ENCODE peak calls at places on chromosomes 1 and 21, in five cellular contexts. H is stimulated activated CD4-positive, alpha-beta T cell treated with anti-CD3 and anti-CD28 coated beads, TNF-alpha, amount 100 ng/mL, for 1 hour; Y is Panc1; Q is pancreas; F is iris pigment epithelial cell. Z is an unnamed sample.

GRCh38 chr21:38756746-38757145 is 49.0 kb upstream of the ETS2 start:
- DNase-seq in H (no peak), Y (no peak), Q (no peak), F (peak; percentile 91), Z (no peak)

GRCh38 chr1:68045511-68046180 is 4.8 kb downstream of the DIRAS3 start:
- DNase-seq in H (no peak), Y (no peak), Q (no peak), F (no peak), Z (no peak)

GRCh38 chr1:2554621-2555387 is 1.4 kb upstream of the TNFRSF14 start:
- DNase-seq in H (no peak), Y (no peak), Q (peak; percentile 68), F (no peak), Z (no peak)

GRCh38 chr1:54069792-54070548 is 16.6 kb downstream of the TCEANC2 start:
- DNase-seq in H (no peak), Y (no peak), Q (no peak), F (peak; percentile 55), Z (no peak)

GRCh38 chr1:191327868-191328267 is 830.4 kb upstream of the RGS18 start:
- DNase-seq in H (no peak), Y (no peak), Q (no peak), F (no peak), Z (no peak)

GRCh38 chr1:31815752-31816484 is at the start of gene SPOCD1:
- DNase-seq in H (peak; percentile 69), Y (no peak), Q (peak; percentile 81), F (peak; percentile 82), Z (no peak)

GRCh38 chr1:10825592-10825991 is 29.1 kb upstream of the CASZ1 start:
- DNase-seq in H (no peak), Y (no peak), Q (no peak), F (no peak), Z (no peak)

GRCh38 chr1:117794073-117794472 is 135.3 kb downstream of the GDAP2 start:
- DNase-seq in H (no peak), Y (no peak), Q (no peak), F (no peak), Z (no peak)

GRCh38 chr1:230332429-230333088 is 93.6 kb downstream of the PGBD5 start:
- DNase-seq in H (no peak), Y (no peak), Q (no peak), F (no peak), Z (no peak)

GRCh38 chr21:37849703-37850102 is 66.6 kb downstream of the KCNJ6 start:
- DNase-seq in H (no peak), Y (no peak), Q (no peak), F (peak; percentile 77), Z (peak; percentile 7)

GRCh38 chr1:28864695-28865094 is 49.7 kb upstream of the EPB41 start:
- DNase-seq in H (no peak), Y (no peak), Q (no peak), F (no peak), Z (no peak)

GRCh38 chr1:214966366-214966765 is 116.2 kb upstream of the KCNK2 start:
- DNase-seq in H (no peak), Y (no peak), Q (no peak), F (peak; percentile 48), Z (no peak)

GRCh38 chr1:111503585-111504060 is at the start of the genes ADORA3 and TMIGD3:
- DNase-seq in H (no peak), Y (no peak), Q (no peak), F (no peak), Z (no peak)

GRCh38 chr1:162292422-162292849 is 84.2 kb downstream of the SPATA46 start:
- DNase-seq in H (no peak), Y (no peak), Q (no peak), F (peak; percentile 65), Z (no peak)

GRCh38 chr1:8412183-8412831 is 94.4 kb downstream of the SLC45A1 start:
- DNase-seq in H (no peak), Y (peak; percentile 85), Q (no peak), F (peak; percentile 95), Z (peak; percentile 88)

GRCh38 chr1:30286984-30287839 is 436.2 kb downstream of the MATN1 start:
- DNase-seq in H (no peak), Y (no peak), Q (no peak), F (no peak), Z (no peak)

GRCh38 chr1:23673086-23673813 is 18.4 kb upstream of the RPL11 start:
- DNase-seq in H (no peak), Y (no peak), Q (no peak), F (peak; percentile 76), Z (no peak)

GRCh38 chr1:244254467-244254866 is 197.2 kb downstream of the ADSS2 start:
- DNase-seq in H (no peak), Y (no peak), Q (no peak), F (no peak), Z (no peak)

GRCh38 chr1:220409751-220410370 is 118.1 kb upstream of the MARK1 start:
- DNase-seq in H (no peak), Y (no peak), Q (no peak), F (no peak), Z (no peak)

GRCh38 chr1:202005958-202006357 is 4.4 kb upstream of the ELF3 start:
- DNase-seq in H (no peak), Y (no peak), Q (no peak), F (peak; percentile 40), Z (no peak)

GRCh38 chr1:6245869-6246496 is 2.0 kb downstream of the HES3 start:
- DNase-seq in H (no peak), Y (no peak), Q (peak; percentile 88), F (peak; percentile 47), Z (no peak)

GRCh38 chr1:91120915-91121314 is 99.1 kb upstream of the ZNF644 start:
- DNase-seq in H (no peak), Y (no peak), Q (no peak), F (no peak), Z (no peak)

GRCh38 chr1:74799119-74799518 is 66.2 kb downstream of the TYW3 start:
- DNase-seq in H (no peak), Y (no peak), Q (no peak), F (no peak), Z (no peak)

GRCh38 chr1:152036316-152037216 is at the start of gene S100A11:
- DNase-seq in H (peak; percentile 44), Y (no peak), Q (peak; percentile 93), F (peak; percentile 93), Z (no peak)

GRCh38 chr1:154747841-154748766 is 122.0 kb downstream of the KCNN3 start:
- DNase-seq in H (no peak), Y (no peak), Q (no peak), F (no peak), Z (no peak)

GRCh38 chr1:180981596-180982387 is 40.9 kb downstream of the STX6 start:
- DNase-seq in H (peak; percentile 15), Y (no peak), Q (no peak), F (peak; percentile 27), Z (no peak)

GRCh38 chr1:41056907-41057306 is 35.4 kb upstream of the SLFNL1 start:
- DNase-seq in H (no peak), Y (no peak), Q (no peak), F (no peak), Z (no peak)

GRCh38 chr1:2413495-2414296 is 1.3 kb upstream of the PEX10 start:
- DNase-seq in H (no peak), Y (no peak), Q (peak; percentile 83), F (no peak), Z (no peak)

GRCh38 chr1:35269190-35269988 is 880 bp downstream of the ZMYM4 start:
- DNase-seq in H (no peak), Y (no peak), Q (no peak), F (peak; percentile 16), Z (no peak)

GRCh38 chr1:207831517-207832327 is 79.2 kb downstream of the CD34 start:
- DNase-seq in H (no peak), Y (no peak), Q (no peak), F (peak; percentile 84), Z (no peak)